ENCODE peak calls at places on chromosomes 5 and 9, in four cellular contexts. N is stimulated activated effector memory CD8-positive, alpha-beta T cell treated with anti-CD3 and anti-CD28 coated beads, Interleukin-12 subunit alpha, Interleukin-12 subunit beta, amount 100 ng/mL, for 72 hours; K is hepatic stellate cell; T is H7. E is an unnamed sample.

GRCh38 chr5:106876665-106877194 is 794.0 kb downstream of the EFNA5 start:
- DNase-seq in T (no peak), K (no peak), N (no peak), E (no peak)

GRCh38 chr5:53418844-53419243 is 61.6 kb upstream of the FST start:
- DNase-seq in N (no peak), K (peak; percentile 41), T (no peak), E (no peak)

GRCh38 chr5:6837519-6838110 is 124.4 kb downstream of the TENT4A start:
- DNase-seq in N (peak; percentile 77), T (peak; percentile 38), K (peak; percentile 19), E (no peak)

GRCh38 chr5:134175874-134176522 is 752 bp downstream of the SKP1 start:
- DNase-seq in K (peak; percentile 27), T (no peak), N (no peak), E (no peak)

GRCh38 chr9:101999441-101999840 is 261.0 kb upstream of the GRIN3A start:
- DNase-seq in K (no peak), T (no peak), N (no peak), E (no peak)

GRCh38 chr5:1545798-1546355 is 22.1 kb upstream of the LPCAT1 start:
- DNase-seq in K (no peak), N (no peak), T (no peak), E (no peak)

GRCh38 chr9:115103746-115104477 is 14.0 kb downstream of the TNC start:
- DNase-seq in T (no peak), K (no peak), N (no peak), E (no peak)

GRCh38 chr9:136717399-136717798 is 5.0 kb downstream of the DIPK1B start:
- DNase-seq in K (no peak), N (no peak), T (no peak), E (no peak)

GRCh38 chr5:96529559-96529958 is 96.5 kb upstream of the PCSK1 start:
- DNase-seq in N (no peak), T (no peak), K (no peak), E (no peak)

GRCh38 chr5:31237159-31237558 is 43.7 kb downstream of the CDH6 start:
- DNase-seq in T (no peak), N (no peak), K (no peak), E (no peak)

GRCh38 chr5:107456281-107456715 is 214.4 kb downstream of the EFNA5 start:
- DNase-seq in T (no peak), N (no peak), K (no peak), E (no peak)

GRCh38 chr5:10424124-10424731 is 17.5 kb upstream of the ROPN1L start:
- DNase-seq in T (peak; percentile 44), K (peak; percentile 22), N (no peak), E (no peak)

GRCh38 chr5:38569180-38569579 is 12.7 kb upstream of the LIFR start:
- DNase-seq in N (no peak), K (no peak), T (no peak), E (no peak)

GRCh38 chr5:130471-131175 is 38.7 kb downstream of the PLEKHG4B start:
- DNase-seq in T (no peak), N (no peak), K (no peak), E (no peak)

GRCh38 chr5:33788922-33789321 is 102.9 kb downstream of the ADAMTS12 start:
- DNase-seq in N (no peak), K (peak; percentile 77), T (no peak), E (no peak)

GRCh38 chr9:110520120-110520701 is 59.3 kb downstream of the SVEP1 start:
- DNase-seq in K (peak; percentile 8), T (no peak), N (no peak), E (no peak)

GRCh38 chr5:43134019-43134418 is 13.3 kb downstream of the ZNF131 start:
- DNase-seq in N (no peak), K (no peak), T (no peak), E (no peak)

GRCh38 chr5:10233505-10233904 is 16.2 kb downstream of the ATPSCKMT start:
- DNase-seq in N (no peak), K (peak; percentile 71), T (peak; percentile 56), E (no peak)

GRCh38 chr9:36873247-36873875 is 160.7 kb downstream of the PAX5 start:
- DNase-seq in K (peak; percentile 65), T (peak; percentile 94), N (peak; percentile 83), E (peak; percentile 52)

GRCh38 chr5:128212206-128212788 is 128.7 kb downstream of the SLC12A2 start:
- DNase-seq in T (no peak), N (no peak), K (no peak), E (no peak)

GRCh38 chr9:137759649-137760321 is 117.8 kb upstream of the CACNA1B start:
- DNase-seq in T (peak; percentile 86), N (no peak), K (no peak), E (peak; percentile 40)

GRCh38 chr5:113061851-113062631 is 85.4 kb downstream of the DCP2 start:
- DNase-seq in K (peak; percentile 76), N (no peak), T (no peak), E (no peak)

GRCh38 chr5:180253036-180253824 is 38.7 kb downstream of the MAPK9 start:
- DNase-seq in K (no peak), N (no peak), T (no peak), E (no peak)

GRCh38 chr5:66829826-66830225 is 233.6 kb downstream of the MAST4 start:
- DNase-seq in T (no peak), N (no peak), K (no peak), E (no peak)

E was measured in activated B cell treated with CpG ODN at 0.5 μM for 24 hours.